ENCODE peak calls at places on chromosomes 16 and 17, in seven cellular contexts. D, Q, L, V, T, J and E are unnamed samples.

GRCh38 chr16:1772362-1772907 is at the start of gene EME2:
- DNase-seq in D (no peak), Q (no peak), L (peak), V (peak), T (peak), J (peak), E (peak)

GRCh38 chr16:90081606-90081970 is 4.5 kb upstream of the PRDM7 start:
- DNase-seq in D (no peak), Q (no peak), L (no peak), V (no peak), T (no peak), J (no peak), E (no peak)

GRCh38 chr17:39739885-39740356 is 2.2 kb downstream of the GRB7 start:
- DNase-seq in D (no peak), Q (no peak), L (no peak), V (no peak), T (no peak), J (no peak), E (peak)

GRCh38 chr17:44152875-44153274 is 11.1 kb downstream of the HROB start:
- DNase-seq in D (no peak), Q (no peak), L (no peak), V (no peak), T (no peak), J (no peak), E (no peak)

GRCh38 chr17:17206913-17207368 is 808 bp upstream of the PLD6 start:
- DNase-seq in D (no peak), Q (no peak), L (no peak), V (no peak), T (no peak), J (no peak), E (no peak)

GRCh38 chr17:42817866-42818265 is 6.2 kb downstream of the BECN1 start:
- DNase-seq in D (no peak), Q (no peak), L (peak), V (no peak), T (no peak), J (no peak), E (peak)

GRCh38 chr16:20799599-20799998 is 6.7 kb downstream of the ERI2 start:
- DNase-seq in D (peak), Q (no peak), L (peak), V (no peak), T (no peak), J (no peak), E (no peak)

GRCh38 chr17:35788504-35788998 is 6.9 kb downstream of the MMP28 start:
- DNase-seq in D (no peak), Q (no peak), L (peak), V (no peak), T (peak), J (no peak), E (no peak)

GRCh38 chr17:7548585-7549400 is at the start of gene TNFSF12:
- DNase-seq in D (no peak), Q (no peak), L (no peak), V (peak), T (peak), J (peak), E (peak)

GRCh38 chr17:33196883-33197282 is 96.2 kb downstream of the ASIC2 start:
- DNase-seq in D (no peak), Q (no peak), L (no peak), V (no peak), T (no peak), J (no peak), E (no peak)

GRCh38 chr17:80852476-80853015 is 139.1 kb upstream of the CHMP6 start:
- DNase-seq in D (no peak), Q (no peak), L (no peak), V (no peak), T (no peak), J (no peak), E (no peak)

GRCh38 chr17:75404223-75404738 is 1.2 kb downstream of the GRB2 start:
- DNase-seq in D (peak), Q (peak), L (peak), V (peak), T (peak), J (peak), E (peak)